ENCODE peak calls at places on chromosomes 11 and 22, in five cellular contexts. Z is Panc1, Y is BE2C, W is prostate gland, D is PC-3. E is an unnamed sample.

GRCh38 chr22:37334859-37335818 is 52.8 kb downstream of the CYTH4 start:
- DNase-seq in Z (no peak), Y (peak; percentile 67), W (no peak), D (peak; percentile 44), E (no peak)

GRCh38 chr11:44564198-44564597 is 1.3 kb upstream of the CD82 start:
- DNase-seq in Z (no peak), Y (no peak), W (peak; percentile 64), D (no peak), E (no peak)

GRCh38 chr11:20031155-20032001 is 128.9 kb downstream of the DBX1 start:
- DNase-seq in Z (no peak), Y (no peak), W (peak; percentile 37), D (peak; percentile 70), E (no peak)

GRCh38 chr22:34414467-34415440 is 494.5 kb upstream of the LARGE1 start:
- DNase-seq in Z (peak; percentile 25), Y (peak; percentile 21), W (peak; percentile 61), D (peak; percentile 46), E (no peak)

GRCh38 chr11:85028329-85029101 is 598.6 kb downstream of the DLG2 start:
- DNase-seq in Z (no peak), Y (no peak), W (no peak), D (no peak), E (peak; percentile 38)

GRCh38 chr11:4072668-4073285 is 21.8 kb upstream of the RRM1 start:
- DNase-seq in Z (peak; percentile 73), Y (peak; percentile 43), W (peak; percentile 72), D (peak; percentile 81), E (no peak)

GRCh38 chr11:80651004-80651403 is 1210.2 kb upstream of the TENM4 start:
- DNase-seq in Z (no peak), Y (no peak), W (no peak), D (no peak), E (no peak)

GRCh38 chr22:50720301-50720845 is 17.6 kb upstream of the ACR start:
- DNase-seq in Z (no peak), Y (no peak), W (no peak), D (no peak), E (no peak)

GRCh38 chr11:19313140-19313539 is 72.4 kb upstream of the E2F8 start:
- DNase-seq in Z (no peak), Y (no peak), W (no peak), D (no peak), E (no peak)

GRCh38 chr11:128532016-128532570 is 55.3 kb downstream of the ETS1 start:
- DNase-seq in Z (no peak), Y (no peak), W (no peak), D (no peak), E (no peak)

GRCh38 chr11:128400382-128401203 is 186.8 kb downstream of the ETS1 start:
- DNase-seq in Z (no peak), Y (no peak), W (no peak), D (no peak), E (no peak)

GRCh38 chr11:70824590-70825300 is 426.4 kb downstream of the CTTN start:
- DNase-seq in Z (no peak), Y (no peak), W (no peak), D (no peak), E (no peak)

GRCh38 chr22:23082534-23083314 is 12.4 kb downstream of the GNAZ start:
- DNase-seq in Z (no peak), Y (no peak), W (no peak), D (no peak), E (no peak)
- TF ChIP-seq CTCF in Z (no peak), Y (no peak), W (no peak), D (no peak), E (no peak)

GRCh38 chr22:47384977-47385376 is 622.5 kb downstream of the TBC1D22A start:
- DNase-seq in Z (no peak), Y (no peak), W (no peak), D (no peak), E (peak; percentile 22)

GRCh38 chr22:47381240-47381639 is 618.8 kb downstream of the TBC1D22A start:
- DNase-seq in Z (no peak), Y (no peak), W (no peak), D (no peak), E (no peak)

GRCh38 chr22:47379037-47379436 is 616.6 kb downstream of the TBC1D22A start:
- DNase-seq in Z (no peak), Y (no peak), W (no peak), D (no peak), E (no peak)

GRCh38 chr22:47380692-47381091 is 618.2 kb downstream of the TBC1D22A start:
- DNase-seq in Z (no peak), Y (no peak), W (no peak), D (no peak), E (no peak)

DNA sequence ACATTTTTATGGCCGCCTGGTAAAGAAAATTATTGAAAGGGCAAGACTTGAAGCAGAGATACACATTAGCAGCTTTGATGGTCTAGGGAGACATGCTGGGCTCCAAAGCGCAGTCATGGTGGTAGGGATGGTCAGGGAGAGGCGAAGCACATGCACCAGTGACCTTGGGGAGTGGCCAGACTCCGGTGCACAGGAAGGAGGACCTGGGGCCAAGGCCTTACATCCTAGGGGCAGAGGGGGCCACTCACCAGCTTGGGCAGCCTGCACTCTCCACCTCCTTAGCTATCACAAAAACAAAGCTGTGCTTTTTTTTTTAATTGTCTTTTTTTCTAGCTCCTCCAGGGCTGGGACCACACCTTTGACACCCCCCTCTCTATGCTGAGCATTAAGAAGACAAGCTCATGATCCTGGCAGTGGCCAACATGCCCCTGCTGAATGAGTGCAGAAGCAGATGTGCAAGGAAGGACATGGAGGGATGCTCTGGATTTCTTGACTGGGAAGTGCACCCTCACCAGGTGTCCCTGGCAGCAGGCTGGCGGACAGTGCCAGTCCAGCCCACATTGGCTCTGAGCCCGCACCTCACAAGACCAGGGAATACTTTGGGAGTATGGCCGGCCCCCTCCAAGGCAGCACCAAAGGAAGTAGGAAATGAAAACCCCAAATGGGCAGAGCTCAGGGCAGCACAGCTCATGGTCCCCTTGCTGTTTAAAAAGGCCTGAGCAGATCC is 619.9 kb downstream of the TBC1D22A start:
- DNase-seq in Z (no peak), Y (no peak), W (no peak), D (no peak), E (no peak)
- TF ChIP-seq CTCF in Z (no peak), Y (no peak), W (no peak), D (no peak), E (no peak)

GRCh38 chr22:30964858-30965257 is 3.7 kb downstream of the MORC2 start:
- DNase-seq in Z (no peak), Y (no peak), W (no peak), D (no peak), E (no peak)

GRCh38 chr22:30970356-30970746 is 1.3 kb downstream of the TUG1 start:
- DNase-seq in Z (no peak), Y (no peak), W (no peak), D (no peak), E (no peak)

GRCh38 chr22:30968924-30969531 is at the start of gene TUG1:
- DNase-seq in Z (peak; percentile 71), Y (peak; percentile 99), W (peak; percentile 99), D (peak; percentile 91), E (peak; percentile 97)

GRCh38 chr22:30968015-30968923 is at the start of gene MORC2:
- DNase-seq in Z (no peak), Y (no peak), W (peak; percentile 28), D (peak; percentile 24), E (no peak)

GRCh38 chr22:30969532-30970355 is 679 bp downstream of the TUG1 start:
- DNase-seq in Z (no peak), Y (peak; percentile 42), W (no peak), D (peak; percentile 15), E (peak; percentile 50)
- TF ChIP-seq CTCF in Z (no peak), Y (no peak), W (no peak), D (no peak), E (no peak)

GRCh38 chr11:61728066-61728939 is 24.1 kb upstream of the MYRF start:
- DNase-seq in Z (no peak), Y (no peak), W (no peak), D (peak; percentile 35), E (no peak)
- TF ChIP-seq CTCF in Z (no peak), Y (no peak), W (no peak), D (peak; percentile 35), E (no peak)

DNA sequence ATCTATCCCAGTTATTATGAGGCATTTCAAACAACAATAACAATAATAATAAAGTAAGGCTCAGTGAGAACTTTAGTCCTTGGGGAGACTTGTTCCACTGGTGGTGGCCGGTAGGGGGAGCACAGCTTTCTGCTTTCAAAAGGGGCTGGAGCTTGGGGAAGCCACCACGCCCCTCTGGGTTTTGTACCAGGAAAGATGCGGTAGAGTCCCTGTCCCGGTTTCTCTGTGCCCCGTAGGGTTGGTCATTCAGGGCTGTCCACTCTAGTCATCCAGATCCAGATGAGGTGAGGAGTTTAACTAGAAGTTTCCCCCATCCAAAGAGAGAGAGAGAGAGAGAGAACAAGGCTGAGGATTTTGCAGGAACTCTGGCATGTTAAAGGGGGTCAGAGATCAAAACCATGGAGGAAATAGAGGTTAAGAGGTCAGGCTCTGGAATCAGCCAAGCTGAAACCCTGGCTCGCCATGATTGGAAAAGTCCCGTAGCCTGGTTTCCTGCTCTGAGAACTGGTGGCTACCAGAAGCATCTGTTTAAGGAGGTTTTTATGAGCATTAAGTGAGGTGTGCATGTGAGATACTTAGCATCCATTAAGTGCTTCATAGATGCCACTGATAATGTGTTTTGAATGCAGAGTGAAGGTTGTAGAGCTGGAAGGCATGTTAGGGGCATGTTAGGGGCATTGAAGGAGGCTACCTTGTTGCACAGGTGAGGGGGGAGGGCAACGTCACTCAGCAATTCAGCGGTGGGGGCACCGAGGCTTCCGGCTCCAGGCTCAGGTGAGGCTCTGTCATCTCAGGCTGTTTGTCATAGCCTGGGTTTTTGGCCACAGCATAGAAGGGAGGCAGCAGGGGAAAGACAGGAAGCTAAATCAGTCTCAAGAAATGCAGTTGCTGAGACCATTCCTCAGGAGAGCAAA is 298.7 kb downstream of the NTM start:
- DNase-seq in Z (no peak), Y (peak; percentile 58), W (no peak), D (peak; percentile 54), E (no peak)
- TF ChIP-seq CTCF in Z (peak; percentile 85), Y (peak; percentile 63), W (no peak), D (peak; percentile 76), E (peak; percentile 86)

GRCh38 chr22:22400099-22400498 is 108.4 kb downstream of the ZNF280B start:
- DNase-seq in Z (no peak), Y (no peak), W (no peak), D (no peak), E (no peak)
- TF ChIP-seq CTCF in Z (no peak), Y (no peak), W (no peak), D (no peak), E (no peak)

DNA sequence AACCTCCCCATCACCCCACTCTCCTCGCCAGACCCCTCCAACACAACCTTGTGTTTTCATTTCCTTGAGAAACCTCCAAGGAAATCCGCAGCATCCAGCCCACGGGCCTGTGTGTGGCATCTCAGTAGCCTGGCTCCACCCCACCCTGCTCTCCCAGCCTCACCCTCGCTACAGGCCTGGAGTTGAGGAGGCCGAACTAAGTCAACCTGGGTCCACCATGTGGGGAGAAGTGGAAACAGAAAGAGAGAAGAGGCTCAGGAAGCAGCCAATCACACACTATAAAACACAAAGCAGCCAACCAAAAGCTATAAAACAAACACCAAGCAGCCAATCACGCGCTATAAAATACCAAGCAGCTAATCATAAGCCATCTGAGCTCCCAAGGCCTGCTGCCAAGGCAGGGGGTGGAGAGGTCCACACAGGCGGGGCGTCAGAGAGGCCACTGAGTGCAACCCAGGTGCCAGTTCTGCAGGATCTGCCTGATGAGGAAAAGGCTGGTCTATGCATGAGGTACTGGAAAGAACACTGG is 72.0 kb downstream of the MICAL3 start:
- DNase-seq in Z (no peak), Y (no peak), W (no peak), D (peak; percentile 7), E (no peak)
- TF ChIP-seq CTCF in Z (no peak), Y (no peak), W (no peak), D (no peak), E (no peak)